ENCODE peak calls at places on chromosomes 12 and 14, in ten cellular contexts. F is tibial artery; A is activated T-cell treated with anti-CD3 and anti-CD28 coated beads, Interleukin-2, amount 50 U/mL, for 4 hours; O is activated CD4-positive, alpha-beta T cell treated with anti-CD3 and anti-CD28 coated beads, Interleukin-2, amount 50 U/mL, for 1 hour; I is posterior cingulate gyrus; S is Ammon's horn; K is head of caudate nucleus; H is PC-9; U is GM06990; W is T-helper 1 cell. X is an unnamed sample.
A peak's percentile ranks its signal among the peaks of the same experiment; 100 is the strongest.

GRCh38 chr14:60300019-60300418 is 51.0 kb downstream of the PPM1A start:
- DNase-seq in F (no peak), H (no peak), W (no peak), U (no peak), K (no peak), S (no peak), O (no peak), I (no peak), A (no peak), X (no peak)

GRCh38 chr14:60649815-60650381 is 621 bp upstream of the SIX1 start:
- DNase-seq in O (no peak), K (no peak), F (no peak), U (no peak), A (no peak), W (no peak), I (no peak), S (no peak), H (peak; percentile 19), X (no peak)

GRCh38 chr14:78970677-78971076 is 800.5 kb downstream of the NRXN3 start:
- DNase-seq in F (no peak), A (no peak), U (no peak), O (no peak), S (no peak), I (no peak), H (no peak), K (no peak), W (no peak), X (no peak)

GRCh38 chr14:75234173-75234855 is 44.3 kb upstream of the FOS start:
- DNase-seq in H (peak; percentile 87), K (peak; percentile 37), A (no peak), O (no peak), F (peak; percentile 61), U (no peak), W (no peak), S (peak; percentile 71), I (peak; percentile 79), X (peak; percentile 48)

GRCh38 chr12:23949212-23950010 is at the start of gene SOX5:
- DNase-seq in I (peak; percentile 91), A (no peak), S (peak; percentile 72), K (peak; percentile 22), H (no peak), W (no peak), O (no peak), F (peak; percentile 24), U (no peak), X (no peak)

GRCh38 chr12:68587448-68587873 is 23.2 kb upstream of the RAP1B start:
- DNase-seq in W (peak; percentile 71), U (no peak), S (no peak), O (no peak), A (peak; percentile 17), I (no peak), K (no peak), F (no peak), H (no peak), X (no peak)

GRCh38 chr14:70999117-70999516 is 91.9 kb downstream of the PCNX1 start:
- DNase-seq in A (no peak), H (no peak), I (no peak), F (no peak), U (no peak), K (no peak), W (peak; percentile 67), O (no peak), S (no peak), X (no peak)

GRCh38 chr14:87149583-87150354 is 843.2 kb downstream of the GALC start:
- DNase-seq in K (no peak), U (no peak), A (no peak), I (peak; percentile 84), H (no peak), O (no peak), S (peak; percentile 62), F (no peak), W (no peak), X (no peak)

GRCh38 chr12:46473634-46474201 is 101.1 kb upstream of the SLC38A2 start:
- DNase-seq in U (peak; percentile 35), K (no peak), I (no peak), F (peak; percentile 85), H (peak; percentile 68), S (peak; percentile 36), O (no peak), W (peak; percentile 24), A (no peak), X (peak; percentile 81)

GRCh38 chr14:99716850-99717681 is 33.0 kb downstream of the CYP46A1 start:
- DNase-seq in F (no peak), W (no peak), O (no peak), I (no peak), A (no peak), S (no peak), H (no peak), K (no peak), U (no peak), X (no peak)

GRCh38 chr12:127145929-127146789 is 1120.8 kb upstream of the TMEM132C start:
- DNase-seq in I (peak; percentile 97), S (peak; percentile 79), U (no peak), H (no peak), F (no peak), W (peak; percentile 29), O (peak; percentile 62), K (peak; percentile 86), A (peak; percentile 78), X (peak; percentile 75)

GRCh38 chr14:76322594-76323220 is 53.2 kb upstream of the ESRRB start:
- DNase-seq in I (no peak), S (no peak), H (no peak), F (no peak), A (no peak), K (no peak), U (no peak), O (no peak), W (no peak), X (no peak)

GRCh38 chr14:97848351-97848980 is 1051.3 kb downstream of the VRK1 start:
- DNase-seq in K (no peak), F (no peak), U (no peak), W (no peak), A (no peak), H (no peak), S (no peak), I (no peak), O (no peak), X (no peak)

GRCh38 chr12:106051853-106052531 is 86.8 kb downstream of the NUAK1 start:
- DNase-seq in O (no peak), S (no peak), K (no peak), U (no peak), I (no peak), F (no peak), A (no peak), W (no peak), H (no peak), X (no peak)

GRCh38 chr12:4909397-4909733 is 340 bp upstream of the KCNA1 start:
- DNase-seq in S (no peak), U (no peak), A (no peak), H (no peak), O (no peak), W (no peak), K (peak; percentile 41), F (no peak), I (peak; percentile 86), X (no peak)

GRCh38 chr12:116146386-116146785 is 131.1 kb downstream of the MED13L start:
- DNase-seq in O (no peak), S (no peak), W (no peak), A (no peak), H (no peak), U (no peak), K (no peak), I (no peak), F (no peak), X (no peak)

GRCh38 chr12:42716521-42716920 is 127.0 kb upstream of the PRICKLE1 start:
- DNase-seq in I (no peak), W (no peak), U (no peak), O (no peak), F (peak; percentile 25), S (no peak), K (no peak), H (no peak), A (no peak), X (no peak)

GRCh38 chr12:27474344-27474743 is 27.8 kb downstream of the SMCO2 start:
- DNase-seq in A (no peak), K (no peak), W (no peak), O (no peak), I (no peak), U (no peak), S (no peak), F (no peak), H (no peak), X (no peak)

GRCh38 chr14:100538566-100539318 is 48.5 kb downstream of the BEGAIN start:
- DNase-seq in H (no peak), A (no peak), F (peak; percentile 8), O (no peak), U (no peak), S (no peak), I (peak; percentile 86), W (no peak), K (peak; percentile 8), X (no peak)

GRCh38 chr14:56135001-56135400 is 16.8 kb downstream of the PELI2 start:
- DNase-seq in F (no peak), K (no peak), W (no peak), A (no peak), U (no peak), O (no peak), I (no peak), S (no peak), H (no peak), X (no peak)

GRCh38 chr14:89489796-89490506 is 72.9 kb upstream of the FOXN3 start:
- DNase-seq in F (no peak), O (no peak), I (peak; percentile 76), W (no peak), H (no peak), A (no peak), S (peak; percentile 67), U (no peak), K (peak; percentile 32), X (no peak)

GRCh38 chr12:48107252-48107613 is 1.4 kb upstream of the SENP1 start:
- DNase-seq in I (no peak), W (no peak), H (no peak), A (no peak), O (no peak), F (no peak), K (no peak), U (no peak), S (no peak), X (no peak)

GRCh38 chr14:52325126-52325525 is 11.0 kb downstream of the PTGER2 start:
- DNase-seq in S (no peak), F (no peak), U (peak; percentile 72), I (no peak), H (no peak), A (no peak), W (peak; percentile 85), O (no peak), K (no peak), X (no peak)

GRCh38 chr12:76898472-76898871 is 19.7 kb upstream of the CSRP2 start:
- DNase-seq in O (no peak), U (no peak), H (no peak), K (no peak), I (no peak), S (peak; percentile 24), A (no peak), W (no peak), F (no peak), X (no peak)

GRCh38 chr14:65483647-65484046 is 71.1 kb downstream of the FUT8 start:
- DNase-seq in U (no peak), A (no peak), I (no peak), K (no peak), O (no peak), S (no peak), W (no peak), F (no peak), H (no peak), X (no peak)

GRCh38 chr14:50736932-50737419 is 68.9 kb upstream of the SAV1 start:
- DNase-seq in I (no peak), H (no peak), W (peak; percentile 86), S (no peak), O (no peak), A (no peak), K (no peak), F (no peak), U (peak; percentile 65), X (no peak)

GRCh38 chr14:94046696-94047250 is 20.6 kb downstream of the OTUB2 start:
- DNase-seq in S (no peak), K (peak; percentile 11), O (no peak), U (no peak), A (no peak), F (no peak), I (no peak), W (no peak), H (no peak), X (no peak)

GRCh38 chr12:79407671-79408622 is 282.8 kb downstream of the PAWR start:
- DNase-seq in S (peak; percentile 35), W (no peak), F (peak; percentile 27), U (peak; percentile 3), K (no peak), I (no peak), H (peak; percentile 67), O (no peak), A (no peak), X (peak; percentile 78)

X was measured in colonic mucosa.